ENCODE peak calls at places on chromosomes 16 and 17, in ten cellular contexts. K, Z, Y, E, B, F, W, U, D and S are unnamed samples.

GRCh38 chr16:3856367-3857141 is 24.0 kb downstream of the CREBBP start:
- DNase-seq in K (no peak), Z (no peak), Y (no peak), E (no peak), B (no peak), F (no peak), W (no peak), U (no peak), D (no peak), S (no peak)

GRCh38 chr17:50474523-50474922 is 4.1 kb upstream of the RSAD1 start:
- DNase-seq in K (no peak), Z (no peak), Y (no peak), E (no peak), B (no peak), F (no peak), W (no peak), U (no peak), D (no peak), S (no peak)

GRCh38 chr16:80909720-80910119 is 97.0 kb downstream of the CMC2 start:
- DNase-seq in K (no peak), Z (no peak), Y (no peak), E (no peak), B (no peak), F (no peak), W (no peak), U (no peak), D (no peak), S (no peak)

GRCh38 chr17:7440823-7441174 is 1.5 kb downstream of the FGF11 start:
- DNase-seq in K (no peak), Z (no peak), Y (peak; percentile 25), E (no peak), B (no peak), F (peak; percentile 44), W (no peak), U (no peak), D (no peak), S (no peak)

GRCh38 chr17:79027274-79027924 is 3.4 kb downstream of the C1QTNF1 start:
- DNase-seq in K (peak; percentile 4), Z (no peak), Y (no peak), E (no peak), B (no peak), F (no peak), W (no peak), U (no peak), D (peak; percentile 44), S (no peak)

GRCh38 chr17:22462461-22462860 is 770.1 kb downstream of the KCNJ18 start:
- DNase-seq in K (no peak), Z (no peak), Y (no peak), E (no peak), B (no peak), F (no peak), W (no peak), U (no peak), D (no peak), S (no peak)

GRCh38 chr17:21291862-21292261 is 7.4 kb downstream of the MAP2K3 start:
- DNase-seq in K (no peak), Z (no peak), Y (no peak), E (no peak), B (no peak), F (no peak), W (no peak), U (no peak), D (no peak), S (no peak)

GRCh38 chr17:4444782-4445473 is 11.2 kb downstream of the SPNS3 start:
- DNase-seq in K (peak; percentile 22), Z (no peak), Y (no peak), E (no peak), B (peak; percentile 84), F (no peak), W (no peak), U (peak; percentile 85), D (peak; percentile 92), S (peak; percentile 30)

GRCh38 chr16:57531253-57531575 is 5.2 kb downstream of the CCDC102A start:
- DNase-seq in K (no peak), Z (no peak), Y (no peak), E (no peak), B (no peak), F (no peak), W (no peak), U (no peak), D (no peak), S (no peak)

GRCh38 chr17:41962768-41963434 is 3.7 kb upstream of the CNP start:
- DNase-seq in K (peak; percentile 81), Z (no peak), Y (peak; percentile 78), E (peak; percentile 74), B (peak; percentile 90), F (peak; percentile 83), W (peak; percentile 54), U (peak; percentile 78), D (peak; percentile 68), S (no peak)

GRCh38 chr17:44820631-44821196 is 9.4 kb downstream of the GJC1 start:
- DNase-seq in K (no peak), Z (peak; percentile 62), Y (peak; percentile 55), E (no peak), B (no peak), F (no peak), W (no peak), U (peak; percentile 77), D (no peak), S (no peak)

GRCh38 chr17:50483266-50483665 is 4.6 kb downstream of the RSAD1 start:
- DNase-seq in K (no peak), Z (no peak), Y (no peak), E (no peak), B (no peak), F (no peak), W (no peak), U (no peak), D (no peak), S (no peak)

GRCh38 chr17:40015005-40015997 is at the start of gene CSF3:
- DNase-seq in K (no peak), Z (no peak), Y (no peak), E (no peak), B (peak; percentile 67), F (no peak), W (no peak), U (no peak), D (peak; percentile 59), S (no peak)

GRCh38 chr17:28370035-28370743 is at the start of gene VTN:
- DNase-seq in K (no peak), Z (peak; percentile 31), Y (no peak), E (no peak), B (no peak), F (no peak), W (no peak), U (no peak), D (peak; percentile 82), S (no peak)

GRCh38 chr17:68175416-68175815 is 72.4 kb upstream of the AMZ2 start:
- DNase-seq in K (no peak), Z (no peak), Y (no peak), E (no peak), B (no peak), F (no peak), W (no peak), U (no peak), D (no peak), S (no peak)

GRCh38 chr17:69235338-69236058 is 6.9 kb upstream of the ABCA10 start:
- DNase-seq in K (peak; percentile 68), Z (peak; percentile 39), Y (peak; percentile 75), E (peak; percentile 58), B (peak; percentile 91), F (peak; percentile 80), W (peak; percentile 4), U (peak; percentile 65), D (peak; percentile 75), S (peak; percentile 29)

GRCh38 chr17:74746376-74746775 is 2.1 kb upstream of the NHERF1 start:
- DNase-seq in K (no peak), Z (no peak), Y (no peak), E (no peak), B (no peak), F (no peak), W (no peak), U (no peak), D (no peak), S (no peak)

GRCh38 chr16:12470311-12471229 is 333.1 kb downstream of the CPPED1 start:
- DNase-seq in K (peak; percentile 26), Z (no peak), Y (no peak), E (peak; percentile 12), B (no peak), F (no peak), W (no peak), U (no peak), D (peak; percentile 36), S (no peak)